ENCODE peak calls at places on chromosomes 1 and 21, in seven cellular contexts. L is GM13976; F is mesothelial cell of epicardium; C is CD4-positive, alpha-beta T cell; A is ascending aorta; N is AG10803; W is hepatocyte. S is an unnamed sample.

GRCh38 chr1:199978408-199978940 is 49.0 kb upstream of the NR5A2 start:
- DNase-seq in L (no peak), F (no peak), C (no peak), A (no peak), N (peak), W (no peak), S (no peak)

GRCh38 chr1:7388141-7388487 is 383.0 kb upstream of the VAMP3 start:
- DNase-seq in L (no peak), F (peak), C (no peak), A (no peak), N (no peak), W (no peak), S (no peak)

GRCh38 chr1:227318003-227318851 is at the start of gene CDC42BPA:
- DNase-seq in L (peak), F (peak), C (peak), A (peak), N (peak), W (peak), S (peak)

GRCh38 chr1:186512698-186513457 is 52.0 kb upstream of the PDC start:
- DNase-seq in L (no peak), F (no peak), C (no peak), A (no peak), N (no peak), W (no peak), S (no peak)

GRCh38 chr1:245971711-245972085 is 535.4 kb downstream of the SMYD3 start:
- DNase-seq in L (no peak), F (no peak), C (no peak), A (no peak), N (peak), W (no peak), S (no peak)

GRCh38 chr1:38451541-38451993 is 405.0 kb upstream of the POU3F1 start:
- DNase-seq in L (no peak), F (no peak), C (no peak), A (no peak), N (peak), W (peak), S (no peak)

GRCh38 chr1:226624526-226624925 is 76.0 kb downstream of the STUM start:
- DNase-seq in L (no peak), F (no peak), C (no peak), A (no peak), N (peak), W (no peak), S (no peak)

GRCh38 chr1:61287734-61288133 is 205.4 kb downstream of the NFIA start:
- DNase-seq in L (no peak), F (no peak), C (no peak), A (no peak), N (peak), W (no peak), S (no peak)

GRCh38 chr1:92948071-92948470 is 13.2 kb downstream of the DIPK1A start:
- DNase-seq in L (no peak), F (no peak), C (no peak), A (no peak), N (no peak), W (no peak), S (no peak)

GRCh38 chr1:92949937-92950817 is 11.1 kb downstream of the DIPK1A start:
- DNase-seq in L (no peak), F (no peak), C (no peak), A (no peak), N (peak), W (no peak), S (no peak)

GRCh38 chr1:92953491-92953890 is 7.8 kb downstream of the DIPK1A start:
- DNase-seq in L (peak), F (no peak), C (peak), A (no peak), N (no peak), W (no peak), S (no peak)

GRCh38 chr1:92952714-92953113 is 8.5 kb downstream of the DIPK1A start:
- DNase-seq in L (no peak), F (no peak), C (no peak), A (no peak), N (no peak), W (no peak), S (no peak)

DNA sequence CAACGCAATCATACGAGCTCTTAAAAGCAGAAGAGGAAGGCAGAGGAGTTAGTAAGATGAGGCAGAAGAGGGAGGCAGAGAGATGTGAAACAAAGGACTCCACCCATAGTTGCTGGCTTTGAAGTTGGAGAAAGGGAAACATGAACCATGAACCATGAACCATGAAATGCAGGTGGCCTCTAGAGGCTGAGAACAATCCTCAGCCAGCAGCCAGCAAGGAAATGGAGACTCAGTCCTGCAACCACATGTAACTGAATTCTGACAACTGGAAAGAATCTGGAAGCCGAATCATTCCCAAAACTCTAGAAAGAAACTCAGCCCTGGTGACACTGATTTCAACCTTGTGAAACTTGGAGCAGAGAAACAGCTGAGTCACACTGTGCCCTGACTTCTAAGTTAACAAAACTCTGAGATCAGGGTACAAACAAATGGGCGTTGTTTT is 10.1 kb downstream of the DIPK1A start:
- DNase-seq in L (no peak), F (no peak), C (no peak), A (no peak), N (peak), W (peak), S (no peak)
- TF ChIP-seq CTCF in L (peak), F (no peak), C (peak), A (no peak), N (peak), W (no peak), S (no peak)

DNA sequence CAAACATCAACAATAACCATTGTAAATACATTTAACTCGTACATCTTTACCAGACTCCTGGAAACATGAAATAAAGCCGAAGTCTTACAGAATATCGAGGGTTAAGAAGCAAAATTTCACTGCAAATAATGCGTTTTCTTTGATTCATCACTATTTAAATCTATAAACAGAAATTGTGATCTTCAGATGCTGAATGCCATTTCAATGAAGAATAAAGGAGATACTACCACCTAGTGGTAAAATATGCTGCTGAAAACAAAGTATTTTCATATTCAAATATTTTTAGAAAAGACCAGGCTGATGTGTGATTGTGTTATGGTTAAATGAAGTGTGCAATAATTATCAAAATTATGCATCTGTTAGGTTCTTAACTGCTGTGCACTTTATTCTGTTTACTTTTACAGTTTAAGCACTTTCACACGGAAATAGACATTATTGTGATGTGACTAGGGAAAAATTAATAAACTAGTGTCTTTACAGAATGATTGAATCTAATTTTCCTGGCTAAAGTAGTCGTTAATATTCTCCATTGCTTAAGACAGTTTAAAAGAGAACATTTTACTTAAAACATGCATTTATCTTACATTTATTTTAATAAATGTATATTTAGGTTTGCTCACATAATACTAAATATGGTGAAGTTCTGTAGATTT is 1093.1 kb downstream of the MRPL39 start:
- DNase-seq in L (no peak), F (no peak), C (no peak), A (no peak), N (no peak), W (no peak), S (no peak)
- TF ChIP-seq CTCF in L (peak), F (peak), C (peak), A (no peak), N (no peak), W (peak), S (no peak)

GRCh38 chr1:15702722-15703550 is 18.8 kb downstream of the PLEKHM2 start:
- DNase-seq in L (no peak), F (no peak), C (no peak), A (no peak), N (peak), W (peak), S (no peak)
- TF ChIP-seq CTCF in L (no peak), F (no peak), C (no peak), A (no peak), N (peak), W (peak), S (no peak)

DNA sequence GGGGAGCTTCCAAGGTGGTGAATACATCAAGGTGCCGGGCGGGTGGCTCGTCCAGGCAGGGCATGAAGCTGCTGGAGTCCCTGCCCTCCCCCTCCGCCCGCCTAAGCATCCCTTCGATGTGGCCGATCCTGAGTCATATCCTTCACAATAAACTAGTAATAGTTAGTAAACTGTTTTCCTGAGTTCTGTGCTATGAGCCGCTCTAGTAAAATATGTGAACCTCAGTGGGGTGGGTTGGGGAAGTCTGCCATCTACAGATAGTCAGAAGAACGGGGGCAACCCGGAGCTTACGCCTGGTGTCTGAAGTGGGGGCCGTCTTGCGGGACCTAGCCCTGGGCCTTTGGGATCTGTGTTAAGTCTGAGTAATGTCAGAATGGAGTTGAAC is 21.6 kb downstream of the C2CD2 start:
- DNase-seq in L (no peak), F (no peak), C (no peak), A (no peak), N (peak), W (peak), S (no peak)
- TF ChIP-seq CTCF in L (no peak), F (no peak), C (no peak), A (no peak), N (peak), W (no peak), S (no peak)

DNA sequence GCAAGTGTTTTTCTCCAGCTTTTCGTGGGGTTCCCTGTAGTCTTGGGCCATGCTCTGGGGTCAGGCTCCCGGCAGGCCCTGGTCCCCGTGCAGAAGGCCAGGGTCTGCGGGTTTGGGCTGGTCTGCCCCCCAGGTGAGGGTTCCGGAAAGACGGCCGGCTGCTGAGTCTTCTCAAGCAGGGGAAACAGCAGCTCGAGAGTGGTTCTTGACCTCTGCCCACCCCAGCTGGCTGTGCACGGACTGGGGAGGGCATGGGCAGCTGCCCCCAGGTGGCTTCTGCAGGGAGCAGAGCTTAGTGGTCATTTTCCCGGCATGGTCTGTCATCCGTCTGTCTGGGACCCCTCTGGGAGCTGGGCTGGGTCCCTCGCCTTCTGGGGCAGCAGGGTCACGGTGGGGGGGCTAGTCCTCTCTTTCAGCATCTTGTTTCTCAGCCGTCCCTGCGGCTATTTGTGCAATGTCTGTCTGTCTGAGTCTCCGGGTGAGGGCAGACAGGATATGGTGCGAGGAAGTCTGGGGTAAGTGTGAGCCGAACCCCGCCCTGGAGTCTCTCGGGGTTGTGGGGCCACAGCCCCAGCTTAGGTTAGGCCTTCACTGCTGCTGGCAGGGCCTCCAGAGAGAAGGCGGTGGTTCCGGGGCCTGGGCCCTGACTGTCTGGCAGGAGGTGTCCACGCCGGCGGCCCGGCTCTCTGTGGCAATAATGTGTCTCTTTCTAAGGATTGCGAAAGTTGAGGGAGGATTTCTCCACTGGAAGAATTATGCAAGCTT is 6.1 kb downstream of the SKI start:
- DNase-seq in L (peak), F (no peak), C (peak), A (peak), N (peak), W (peak), S (peak)
- TF ChIP-seq CTCF in L (no peak), F (no peak), C (no peak), A (no peak), N (no peak), W (no peak), S (no peak)

GRCh38 chr1:29669912-29670311 is 433.6 kb downstream of the PTPRU start:
- DNase-seq in L (no peak), F (peak), C (no peak), A (no peak), N (no peak), W (no peak), S (no peak)
- TF ChIP-seq CTCF in L (no peak), F (no peak), C (no peak), A (no peak), N (no peak), W (no peak), S (no peak)

GRCh38 chr1:65020774-65021173 is 54.4 kb upstream of the JAK1 start:
- DNase-seq in L (no peak), F (no peak), C (no peak), A (no peak), N (no peak), W (no peak), S (no peak)
- TF ChIP-seq CTCF in L (peak), F (no peak), C (no peak), A (peak), N (peak), W (peak), S (no peak)

S was measured in omental fat pad.